ENCODE peak calls at places on chromosomes 2 and 18, in seven cellular contexts. One of them, this sample, is unnamed.

GRCh38 chr2:65382776-65383357 is 49.5 kb downstream of the SPRED2 start:
- DNase-seq in cardiac fibroblast: peak; percentile 86
- DNase-seq in stimulated activated CD4-positive, alpha-beta T cell treated with anti-CD3 and anti-CD28 coated beads, Interleukin-15, amount 100 ng/mL, for 24 hours: peak; percentile 94
- DNase-seq in CD8-positive, alpha-beta memory T cell: peak; percentile 38
- DNase-seq in T follicular helper cell: peak; percentile 27
- DNase-seq in omental fat pad: peak; percentile 76
- DNase-seq in stimulated activated CD8-positive, alpha-beta memory T cell treated with anti-CD3 and anti-CD28 coated beads, Interleukin-4, amount 100 ng/mL, for 1 hour: peak; percentile 48
- DNase-seq in this sample: peak; percentile 62

GRCh38 chr2:182763311-182763912 is 47.4 kb downstream of the DNAJC10 start:
- DNase-seq in CD8-positive, alpha-beta memory T cell: no peak
- DNase-seq in T follicular helper cell: no peak
- DNase-seq in cardiac fibroblast: peak; percentile 52
- DNase-seq in omental fat pad: no peak
- DNase-seq in stimulated activated CD4-positive, alpha-beta T cell treated with anti-CD3 and anti-CD28 coated beads, Interleukin-15, amount 100 ng/mL, for 24 hours: no peak
- DNase-seq in stimulated activated CD8-positive, alpha-beta memory T cell treated with anti-CD3 and anti-CD28 coated beads, Interleukin-4, amount 100 ng/mL, for 1 hour: no peak
- DNase-seq in this sample: peak; percentile 55

GRCh38 chr18:36456622-36457021 is 159.1 kb downstream of the FHOD3 start:
- DNase-seq in CD8-positive, alpha-beta memory T cell: no peak
- DNase-seq in stimulated activated CD8-positive, alpha-beta memory T cell treated with anti-CD3 and anti-CD28 coated beads, Interleukin-4, amount 100 ng/mL, for 1 hour: no peak
- DNase-seq in T follicular helper cell: no peak
- DNase-seq in cardiac fibroblast: no peak
- DNase-seq in omental fat pad: no peak
- DNase-seq in stimulated activated CD4-positive, alpha-beta T cell treated with anti-CD3 and anti-CD28 coated beads, Interleukin-15, amount 100 ng/mL, for 24 hours: no peak
- DNase-seq in this sample: no peak

GRCh38 chr18:58025733-58026132 is 18.3 kb upstream of the NEDD4L start:
- DNase-seq in omental fat pad: no peak
- DNase-seq in T follicular helper cell: no peak
- DNase-seq in stimulated activated CD4-positive, alpha-beta T cell treated with anti-CD3 and anti-CD28 coated beads, Interleukin-15, amount 100 ng/mL, for 24 hours: no peak
- DNase-seq in CD8-positive, alpha-beta memory T cell: no peak
- DNase-seq in stimulated activated CD8-positive, alpha-beta memory T cell treated with anti-CD3 and anti-CD28 coated beads, Interleukin-4, amount 100 ng/mL, for 1 hour: no peak
- DNase-seq in cardiac fibroblast: no peak
- DNase-seq in this sample: no peak

GRCh38 chr2:163934134-163934533 is 198.3 kb upstream of the FIGN start:
- DNase-seq in T follicular helper cell: no peak
- DNase-seq in omental fat pad: no peak
- DNase-seq in stimulated activated CD4-positive, alpha-beta T cell treated with anti-CD3 and anti-CD28 coated beads, Interleukin-15, amount 100 ng/mL, for 24 hours: no peak
- DNase-seq in stimulated activated CD8-positive, alpha-beta memory T cell treated with anti-CD3 and anti-CD28 coated beads, Interleukin-4, amount 100 ng/mL, for 1 hour: no peak
- DNase-seq in cardiac fibroblast: no peak
- DNase-seq in CD8-positive, alpha-beta memory T cell: no peak
- DNase-seq in this sample: no peak

GRCh38 chr2:210756821-210757220 is 200.4 kb downstream of the CPS1 start:
- DNase-seq in omental fat pad: no peak
- DNase-seq in cardiac fibroblast: no peak
- DNase-seq in CD8-positive, alpha-beta memory T cell: no peak
- DNase-seq in stimulated activated CD4-positive, alpha-beta T cell treated with anti-CD3 and anti-CD28 coated beads, Interleukin-15, amount 100 ng/mL, for 24 hours: no peak
- DNase-seq in T follicular helper cell: no peak
- DNase-seq in stimulated activated CD8-positive, alpha-beta memory T cell treated with anti-CD3 and anti-CD28 coated beads, Interleukin-4, amount 100 ng/mL, for 1 hour: no peak
- DNase-seq in this sample: no peak

GRCh38 chr2:240467659-240468299 is 32.3 kb downstream of the GPC1 start:
- DNase-seq in stimulated activated CD4-positive, alpha-beta T cell treated with anti-CD3 and anti-CD28 coated beads, Interleukin-15, amount 100 ng/mL, for 24 hours: no peak
- DNase-seq in cardiac fibroblast: no peak
- DNase-seq in T follicular helper cell: no peak
- DNase-seq in omental fat pad: peak; percentile 18
- DNase-seq in stimulated activated CD8-positive, alpha-beta memory T cell treated with anti-CD3 and anti-CD28 coated beads, Interleukin-4, amount 100 ng/mL, for 1 hour: no peak
- DNase-seq in CD8-positive, alpha-beta memory T cell: no peak
- DNase-seq in this sample: peak; percentile 8

GRCh38 chr2:3780477-3781402 is 77.4 kb downstream of the DCDC2C start:
- DNase-seq in stimulated activated CD8-positive, alpha-beta memory T cell treated with anti-CD3 and anti-CD28 coated beads, Interleukin-4, amount 100 ng/mL, for 1 hour: peak; percentile 9
- DNase-seq in CD8-positive, alpha-beta memory T cell: no peak
- DNase-seq in stimulated activated CD4-positive, alpha-beta T cell treated with anti-CD3 and anti-CD28 coated beads, Interleukin-15, amount 100 ng/mL, for 24 hours: peak; percentile 76
- DNase-seq in omental fat pad: no peak
- DNase-seq in cardiac fibroblast: peak; percentile 21
- DNase-seq in T follicular helper cell: peak; percentile 31
- DNase-seq in this sample: peak; percentile 79

GRCh38 chr2:230443540-230443939 is 27.5 kb downstream of the SP100 start:
- DNase-seq in T follicular helper cell: no peak
- DNase-seq in stimulated activated CD4-positive, alpha-beta T cell treated with anti-CD3 and anti-CD28 coated beads, Interleukin-15, amount 100 ng/mL, for 24 hours: no peak
- DNase-seq in omental fat pad: no peak
- DNase-seq in CD8-positive, alpha-beta memory T cell: no peak
- DNase-seq in cardiac fibroblast: peak; percentile 27
- DNase-seq in stimulated activated CD8-positive, alpha-beta memory T cell treated with anti-CD3 and anti-CD28 coated beads, Interleukin-4, amount 100 ng/mL, for 1 hour: no peak
- DNase-seq in this sample: no peak

GRCh38 chr2:144041612-144042011 is 478.3 kb downstream of the ZEB2 start:
- DNase-seq in T follicular helper cell: no peak
- DNase-seq in stimulated activated CD4-positive, alpha-beta T cell treated with anti-CD3 and anti-CD28 coated beads, Interleukin-15, amount 100 ng/mL, for 24 hours: no peak
- DNase-seq in CD8-positive, alpha-beta memory T cell: no peak
- DNase-seq in stimulated activated CD8-positive, alpha-beta memory T cell treated with anti-CD3 and anti-CD28 coated beads, Interleukin-4, amount 100 ng/mL, for 1 hour: no peak
- DNase-seq in omental fat pad: no peak
- DNase-seq in cardiac fibroblast: no peak
- DNase-seq in this sample: no peak

GRCh38 chr2:88829607-88830463 is 138.4 kb downstream of the RPIA start:
- DNase-seq in cardiac fibroblast: no peak
- DNase-seq in omental fat pad: no peak
- DNase-seq in stimulated activated CD8-positive, alpha-beta memory T cell treated with anti-CD3 and anti-CD28 coated beads, Interleukin-4, amount 100 ng/mL, for 1 hour: no peak
- DNase-seq in stimulated activated CD4-positive, alpha-beta T cell treated with anti-CD3 and anti-CD28 coated beads, Interleukin-15, amount 100 ng/mL, for 24 hours: no peak
- DNase-seq in CD8-positive, alpha-beta memory T cell: no peak
- DNase-seq in T follicular helper cell: no peak
- DNase-seq in this sample: no peak

GRCh38 chr2:157857881-157858280 is 18.2 kb downstream of the ACVR1 start:
- DNase-seq in CD8-positive, alpha-beta memory T cell: no peak
- DNase-seq in omental fat pad: no peak
- DNase-seq in cardiac fibroblast: peak; percentile 44
- DNase-seq in stimulated activated CD8-positive, alpha-beta memory T cell treated with anti-CD3 and anti-CD28 coated beads, Interleukin-4, amount 100 ng/mL, for 1 hour: no peak
- DNase-seq in T follicular helper cell: no peak
- DNase-seq in stimulated activated CD4-positive, alpha-beta T cell treated with anti-CD3 and anti-CD28 coated beads, Interleukin-15, amount 100 ng/mL, for 24 hours: no peak
- DNase-seq in this sample: peak; percentile 13

GRCh38 chr18:24736686-24737085 is 276.2 kb downstream of the HRH4 start:
- DNase-seq in omental fat pad: no peak
- DNase-seq in CD8-positive, alpha-beta memory T cell: no peak
- DNase-seq in T follicular helper cell: no peak
- DNase-seq in stimulated activated CD4-positive, alpha-beta T cell treated with anti-CD3 and anti-CD28 coated beads, Interleukin-15, amount 100 ng/mL, for 24 hours: no peak
- DNase-seq in cardiac fibroblast: no peak
- DNase-seq in stimulated activated CD8-positive, alpha-beta memory T cell treated with anti-CD3 and anti-CD28 coated beads, Interleukin-4, amount 100 ng/mL, for 1 hour: no peak
- DNase-seq in this sample: no peak

GRCh38 chr2:86464654-86465053 is 23.5 kb downstream of the KDM3A start:
- DNase-seq in stimulated activated CD4-positive, alpha-beta T cell treated with anti-CD3 and anti-CD28 coated beads, Interleukin-15, amount 100 ng/mL, for 24 hours: no peak
- DNase-seq in omental fat pad: no peak
- DNase-seq in stimulated activated CD8-positive, alpha-beta memory T cell treated with anti-CD3 and anti-CD28 coated beads, Interleukin-4, amount 100 ng/mL, for 1 hour: no peak
- DNase-seq in CD8-positive, alpha-beta memory T cell: no peak
- DNase-seq in cardiac fibroblast: no peak
- DNase-seq in T follicular helper cell: no peak
- DNase-seq in this sample: no peak

GRCh38 chr2:17035010-17035409 is 369.4 kb upstream of the CYRIA start:
- DNase-seq in cardiac fibroblast: no peak
- DNase-seq in omental fat pad: no peak
- DNase-seq in stimulated activated CD8-positive, alpha-beta memory T cell treated with anti-CD3 and anti-CD28 coated beads, Interleukin-4, amount 100 ng/mL, for 1 hour: no peak
- DNase-seq in T follicular helper cell: no peak
- DNase-seq in CD8-positive, alpha-beta memory T cell: no peak
- DNase-seq in stimulated activated CD4-positive, alpha-beta T cell treated with anti-CD3 and anti-CD28 coated beads, Interleukin-15, amount 100 ng/mL, for 24 hours: no peak
- DNase-seq in this sample: no peak

GRCh38 chr18:77110400-77110799 is 22.2 kb downstream of the MBP start:
- DNase-seq in T follicular helper cell: no peak
- DNase-seq in CD8-positive, alpha-beta memory T cell: no peak
- DNase-seq in stimulated activated CD8-positive, alpha-beta memory T cell treated with anti-CD3 and anti-CD28 coated beads, Interleukin-4, amount 100 ng/mL, for 1 hour: no peak
- DNase-seq in cardiac fibroblast: no peak
- DNase-seq in stimulated activated CD4-positive, alpha-beta T cell treated with anti-CD3 and anti-CD28 coated beads, Interleukin-15, amount 100 ng/mL, for 24 hours: no peak
- DNase-seq in omental fat pad: no peak
- DNase-seq in this sample: no peak

GRCh38 chr2:177501186-177501585 is 108.6 kb downstream of the AGPS start:
- DNase-seq in CD8-positive, alpha-beta memory T cell: no peak
- DNase-seq in stimulated activated CD4-positive, alpha-beta T cell treated with anti-CD3 and anti-CD28 coated beads, Interleukin-15, amount 100 ng/mL, for 24 hours: no peak
- DNase-seq in stimulated activated CD8-positive, alpha-beta memory T cell treated with anti-CD3 and anti-CD28 coated beads, Interleukin-4, amount 100 ng/mL, for 1 hour: no peak
- DNase-seq in T follicular helper cell: no peak
- DNase-seq in omental fat pad: no peak
- DNase-seq in cardiac fibroblast: no peak
- DNase-seq in this sample: no peak

This sample was measured in lung microvascular endothelial cell.